ENCODE peak calls at places on chromosomes 12 and 14, in seven cellular contexts. M, D, F, V, Z, Y and U are unnamed samples.

GRCh38 chr12:118271770-118272417 is 100.8 kb downstream of the TAOK3 start:
- DNase-seq in M (no peak), D (peak), F (no peak), V (no peak), Z (no peak), Y (no peak), U (peak)

GRCh38 chr12:64824500-64825142 is at the start of gene TBC1D30:
- DNase-seq in M (peak), D (peak), F (peak), V (peak), Z (peak), Y (peak), U (no peak)

GRCh38 chr12:108720757-108721514 is 10.4 kb downstream of the CORO1C start:
- DNase-seq in M (no peak), D (peak), F (no peak), V (peak), Z (no peak), Y (no peak), U (peak)

GRCh38 chr14:79825046-79825521 is 386.2 kb downstream of the DIO2 start:
- DNase-seq in M (no peak), D (peak), F (peak), V (no peak), Z (no peak), Y (no peak), U (no peak)

GRCh38 chr12:66077542-66077941 is 53.0 kb downstream of the LLPH start:
- DNase-seq in M (no peak), D (no peak), F (no peak), V (no peak), Z (no peak), Y (no peak), U (no peak)

GRCh38 chr12:123617580-123617979 is 15.7 kb downstream of the DDX55 start:
- DNase-seq in M (peak), D (no peak), F (no peak), V (no peak), Z (no peak), Y (no peak), U (no peak)

GRCh38 chr14:92121207-92121669 is 268 bp downstream of the NDUFB1 start:
- DNase-seq in M (no peak), D (no peak), F (peak), V (peak), Z (peak), Y (no peak), U (peak)

GRCh38 chr12:31951008-31951407 is 8.2 kb upstream of the RESF1 start:
- DNase-seq in M (no peak), D (peak), F (no peak), V (no peak), Z (no peak), Y (no peak), U (no peak)

GRCh38 chr12:66190519-66191406 is 1.7 kb downstream of the IRAK3 start:
- DNase-seq in M (no peak), D (no peak), F (peak), V (no peak), Z (no peak), Y (no peak), U (no peak)

GRCh38 chr12:48687595-48687994 is 5.6 kb upstream of the KANSL2 start:
- DNase-seq in M (no peak), D (no peak), F (no peak), V (no peak), Z (no peak), Y (no peak), U (no peak)

GRCh38 chr14:66038214-66038977 is 447.8 kb upstream of the CCDC196 start:
- DNase-seq in M (no peak), D (peak), F (peak), V (peak), Z (no peak), Y (no peak), U (peak)

GRCh38 chr14:105281354-105282097 is 19.3 kb downstream of the BRF1 start:
- DNase-seq in M (no peak), D (peak), F (peak), V (peak), Z (peak), Y (no peak), U (peak)

GRCh38 chr12:16076553-16076952 is 165.4 kb downstream of the DERA start:
- DNase-seq in M (peak), D (peak), F (peak), V (peak), Z (peak), Y (no peak), U (peak)

GRCh38 chr12:32032205-32032810 is 73.1 kb downstream of the RESF1 start:
- DNase-seq in M (no peak), D (peak), F (peak), V (peak), Z (no peak), Y (no peak), U (no peak)

GRCh38 chr12:65169311-65170244 is at the start of gene LEMD3:
- DNase-seq in M (peak), D (peak), F (peak), V (peak), Z (peak), Y (peak), U (peak)

GRCh38 chr12:28876423-28876822 is 272.7 kb upstream of the FAR2 start:
- DNase-seq in M (no peak), D (no peak), F (no peak), V (no peak), Z (no peak), Y (no peak), U (no peak)

GRCh38 chr12:66242261-66242760 is 53.3 kb downstream of the IRAK3 start:
- DNase-seq in M (no peak), D (no peak), F (no peak), V (no peak), Z (no peak), Y (no peak), U (no peak)

GRCh38 chr12:12447837-12448236 is 91.0 kb downstream of the BORCS5 start:
- DNase-seq in M (no peak), D (no peak), F (no peak), V (no peak), Z (no peak), Y (no peak), U (no peak)

GRCh38 chr12:10634427-10634826 is 21.0 kb upstream of the MAGOHB start:
- DNase-seq in M (no peak), D (peak), F (peak), V (peak), Z (no peak), Y (no peak), U (peak)

GRCh38 chr14:71686677-71687076 is 245.6 kb upstream of the RGS6 start:
- DNase-seq in M (no peak), D (no peak), F (peak), V (peak), Z (no peak), Y (no peak), U (no peak)

GRCh38 chr12:112236386-112236785 is 111.0 kb downstream of the TRAFD1 start:
- DNase-seq in M (no peak), D (no peak), F (no peak), V (no peak), Z (no peak), Y (no peak), U (peak)

GRCh38 chr12:15583804-15584203 is 205.4 kb downstream of the EPS8 start:
- DNase-seq in M (no peak), D (peak), F (no peak), V (no peak), Z (no peak), Y (no peak), U (no peak)

GRCh38 chr12:795305-795704 is 42.9 kb downstream of the WNK1 start:
- DNase-seq in M (no peak), D (peak), F (no peak), V (no peak), Z (no peak), Y (no peak), U (no peak)
- H3K9ac ChIP-seq in M (no peak), D (no peak), F (no peak), V (no peak), Z (no peak), Y (no peak), U (no peak)

GRCh38 chr12:88200029-88200428 is 57.9 kb downstream of the TMTC3 start:
- DNase-seq in M (no peak), D (no peak), F (no peak), V (no peak), Z (no peak), Y (no peak), U (no peak)

DNA sequence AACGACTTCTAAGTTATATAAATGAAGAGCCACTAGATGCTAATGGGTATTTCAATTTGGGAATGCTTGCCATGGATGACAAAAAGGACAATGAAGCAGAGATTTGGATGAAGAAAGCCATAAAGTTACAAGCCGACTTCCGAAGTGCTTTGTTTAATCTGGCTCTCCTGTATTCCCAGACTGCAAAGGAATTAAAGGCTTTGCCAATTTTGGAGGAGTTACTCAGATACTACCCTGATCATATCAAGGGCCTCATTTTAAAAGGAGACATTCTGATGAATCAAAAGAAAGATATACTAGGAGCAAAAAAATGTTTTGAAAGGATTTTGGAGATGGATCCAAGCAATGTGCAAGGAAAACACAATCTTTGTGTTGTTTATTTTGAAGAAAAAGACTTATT is 52.8 kb downstream of the TMTC3 start:
- DNase-seq in M (no peak), D (no peak), F (no peak), V (no peak), Z (no peak), Y (no peak), U (no peak)
- H3K4ac ChIP-seq in M (no peak), D (no peak), F (no peak), V (no peak), Z (no peak), Y (no peak), U (no peak)

GRCh38 chr12:39032034-39032433 is 126.6 kb upstream of the CPNE8 start:
- DNase-seq in M (no peak), D (no peak), F (no peak), V (no peak), Z (no peak), Y (no peak), U (no peak)
- H3K4me2 ChIP-seq in M (no peak), D (no peak), F (no peak), V (no peak), Z (no peak), Y (no peak), U (no peak)

GRCh38 chr12:42141981-42142606 is 2.6 kb downstream of the GXYLT1 start:
- DNase-seq in M (no peak), D (no peak), F (no peak), V (no peak), Z (no peak), Y (no peak), U (no peak)

GRCh38 chr12:42143401-42144173 is 1.1 kb downstream of the GXYLT1 start:
- DNase-seq in M (no peak), D (peak), F (peak), V (peak), Z (no peak), Y (no peak), U (peak)

GRCh38 chr12:42144424-42145196 is at the start of gene GXYLT1:
- DNase-seq in M (peak), D (peak), F (peak), V (peak), Z (peak), Y (peak), U (peak)

GRCh38 chr12:42144174-42144423 is 575 bp downstream of the GXYLT1 start:
- DNase-seq in M (no peak), D (peak), F (no peak), V (no peak), Z (no peak), Y (peak), U (no peak)

DNA sequence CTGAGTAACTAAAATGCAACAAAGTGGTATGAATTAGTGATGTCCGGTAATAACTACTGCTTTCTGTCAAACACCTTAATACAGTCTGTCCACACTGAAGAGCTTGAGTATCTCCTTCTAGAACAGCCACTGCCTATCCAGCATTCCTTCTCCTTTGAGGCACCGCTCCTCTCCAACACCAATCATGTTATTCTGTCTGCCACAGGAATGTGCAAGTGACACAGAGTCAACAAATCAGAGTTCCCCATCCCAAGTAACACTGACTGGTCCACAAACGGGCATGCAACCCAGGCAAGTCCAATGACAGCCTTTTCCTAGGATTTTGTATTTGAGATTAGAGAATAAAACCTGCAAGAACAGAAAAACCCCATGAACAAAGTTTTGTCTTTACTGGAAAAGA is 3.8 kb downstream of the GXYLT1 start:
- DNase-seq in M (no peak), D (peak), F (peak), V (peak), Z (no peak), Y (no peak), U (peak)
- H3K9ac ChIP-seq in M (no peak), D (no peak), F (no peak), V (no peak), Z (no peak), Y (no peak), U (no peak)

GRCh38 chr12:132067182-132067581 is 76.9 kb downstream of the DDX51 start:
- DNase-seq in M (no peak), D (no peak), F (peak), V (no peak), Z (no peak), Y (no peak), U (no peak)
- H3K4ac ChIP-seq in M (no peak), D (no peak), F (no peak), V (no peak), Z (no peak), Y (no peak), U (no peak)

GRCh38 chr12:106362971-106363370 is 5.4 kb downstream of the POLR3B start:
- DNase-seq in M (no peak), D (no peak), F (no peak), V (no peak), Z (no peak), Y (no peak), U (no peak)
- H3K4me2 ChIP-seq in M (no peak), D (no peak), F (no peak), V (no peak), Z (no peak), Y (no peak), U (no peak)

GRCh38 chr14:50816419-50817047 is 14.4 kb downstream of the NIN start:
- DNase-seq in M (no peak), D (no peak), F (peak), V (peak), Z (no peak), Y (no peak), U (no peak)

GRCh38 chr14:50812856-50813543 is 18.0 kb downstream of the NIN start:
- DNase-seq in M (no peak), D (no peak), F (no peak), V (no peak), Z (no peak), Y (no peak), U (no peak)

GRCh38 chr14:50812180-50812579 is 18.8 kb downstream of the NIN start:
- DNase-seq in M (no peak), D (no peak), F (no peak), V (no peak), Z (no peak), Y (no peak), U (no peak)

GRCh38 chr14:50814161-50814560 is 16.8 kb downstream of the NIN start:
- DNase-seq in M (no peak), D (no peak), F (no peak), V (no peak), Z (no peak), Y (no peak), U (no peak)

DNA sequence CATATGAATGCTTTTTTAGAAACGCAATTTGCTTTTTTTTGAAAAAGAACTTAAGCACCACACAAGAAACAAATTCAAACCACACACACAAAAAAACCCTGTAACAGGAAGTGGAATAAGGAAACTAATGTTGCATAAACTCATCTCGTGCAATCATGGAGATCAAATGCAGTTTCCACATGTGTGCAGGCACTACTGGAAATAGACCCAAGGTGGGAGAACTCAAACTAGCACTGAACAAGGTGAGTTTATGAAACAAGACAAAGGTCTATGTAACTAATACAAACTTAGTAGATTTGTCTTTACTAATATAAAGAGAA is 17.5 kb downstream of the NIN start:
- DNase-seq in M (no peak), D (no peak), F (no peak), V (no peak), Z (no peak), Y (no peak), U (peak)
- H3K9ac ChIP-seq in M (no peak), D (no peak), F (no peak), V (no peak), Z (no peak), Y (no peak), U (no peak)

DNA sequence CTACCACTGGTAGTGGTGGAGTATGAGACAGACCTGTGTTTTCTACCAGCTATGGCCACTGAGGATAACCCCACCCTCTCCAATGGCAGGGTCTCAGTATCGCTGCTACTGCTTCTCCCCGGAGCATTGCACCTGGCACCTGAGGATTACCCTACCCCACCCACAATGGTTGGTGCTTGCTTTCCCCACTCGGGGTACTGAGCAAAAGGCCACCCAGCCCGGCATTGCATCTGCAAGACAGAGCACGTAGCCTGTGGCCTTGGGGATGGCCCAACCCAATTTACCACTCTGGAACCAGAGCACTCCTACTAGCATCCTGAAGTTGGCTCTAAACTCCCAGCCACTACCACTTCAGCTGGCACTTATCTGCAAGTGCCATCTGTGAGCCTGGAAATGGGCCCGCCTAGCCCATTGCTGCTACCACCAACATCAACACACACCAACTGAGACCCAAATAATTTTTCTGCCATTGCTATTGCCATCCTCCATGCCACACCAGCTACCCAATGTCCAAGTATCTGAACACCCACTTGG is 145.7 kb downstream of the CNTN1 start:
- DNase-seq in M (no peak), D (no peak), F (no peak), V (no peak), Z (no peak), Y (no peak), U (no peak)
- H3K4ac ChIP-seq in M (no peak), D (no peak), F (no peak), V (no peak), Z (no peak), Y (no peak), U (no peak)

DNA sequence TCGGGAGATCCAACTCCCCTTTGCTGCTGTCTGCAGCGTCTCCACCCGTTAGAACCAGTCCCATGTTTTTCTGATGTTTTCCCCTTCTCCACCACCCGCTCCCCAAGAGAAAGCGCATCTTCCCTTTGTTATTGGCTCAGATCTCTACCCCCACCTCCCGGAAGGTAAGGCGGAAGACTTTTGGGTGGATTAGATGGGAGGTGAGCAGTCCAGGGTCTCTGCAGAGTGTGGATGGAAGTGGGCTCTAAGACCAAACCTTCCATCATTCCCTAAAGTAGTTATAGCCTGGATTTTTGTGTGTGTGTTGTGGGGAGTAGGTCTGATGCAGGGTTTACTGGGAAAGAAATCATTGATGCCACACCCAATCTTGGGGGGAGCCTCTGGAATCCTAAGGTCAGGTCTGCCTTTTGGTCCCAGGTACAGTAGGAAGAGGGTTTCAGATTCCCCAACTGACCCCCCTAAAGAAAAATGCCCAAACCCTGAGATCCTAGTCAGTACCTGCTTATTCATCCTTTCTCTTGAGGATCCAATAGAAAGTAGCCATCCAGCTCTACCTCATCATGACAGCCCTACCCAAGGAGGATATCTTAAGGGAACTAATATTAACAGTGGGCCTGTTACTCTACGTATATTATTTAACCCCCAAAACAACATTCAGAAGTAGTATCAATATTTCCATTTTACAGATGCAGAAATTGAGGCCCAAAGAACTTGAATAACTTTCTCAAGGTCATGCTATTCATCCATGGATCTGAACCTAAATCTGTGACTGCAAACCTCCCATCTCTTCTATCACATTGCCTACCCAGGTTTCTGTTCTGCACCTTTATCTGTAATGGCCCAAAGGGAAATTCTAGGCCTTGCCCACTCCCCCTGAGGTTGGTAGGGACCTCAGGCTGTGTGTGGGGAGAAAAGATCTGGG is 1.0 kb downstream of the KIF5A start:
- DNase-seq in M (no peak), D (no peak), F (no peak), V (no peak), Z (no peak), Y (no peak), U (no peak)
- H3K4me2 ChIP-seq in M (peak), D (peak), F (no peak), V (no peak), Z (peak), Y (peak), U (no peak)